ENCODE peak calls at places on chromosomes 2 and 18, in five cellular contexts. One of them, this sample, is unnamed.

GRCh38 chr2:238252766-238253630 is 13.2 kb upstream of the HES6 start:
- DNase-seq in HepG2: no peak
- DNase-seq in HCT116: no peak
- DNase-seq in GM12878: no peak
- DNase-seq in K562: no peak
- DNase-seq in this sample: no peak

GRCh38 chr18:21820035-21820810 is 79.6 kb downstream of the MIB1 start:
- DNase-seq in HepG2: peak
- DNase-seq in GM12878: no peak
- DNase-seq in K562: peak
- DNase-seq in HCT116: peak
- DNase-seq in this sample: no peak

GRCh38 chr2:224142397-224143312 is 103.6 kb upstream of the SERPINE2 start:
- DNase-seq in K562: no peak
- DNase-seq in GM12878: no peak
- DNase-seq in HCT116: no peak
- DNase-seq in HepG2: no peak
- DNase-seq in this sample: no peak

GRCh38 chr2:210671065-210671464 is 114.7 kb downstream of the CPS1 start:
- DNase-seq in K562: no peak
- DNase-seq in HepG2: no peak
- DNase-seq in GM12878: no peak
- DNase-seq in HCT116: no peak
- DNase-seq in this sample: no peak

GRCh38 chr2:101808006-101808562 is 110.6 kb downstream of the MAP4K4 start:
- DNase-seq in HCT116: no peak
- DNase-seq in HepG2: no peak
- DNase-seq in GM12878: no peak
- DNase-seq in K562: no peak
- DNase-seq in this sample: no peak

GRCh38 chr2:64988420-64989125 is 626 bp upstream of the SLC1A4 start:
- DNase-seq in GM12878: no peak
- DNase-seq in HepG2: peak
- DNase-seq in HCT116: peak
- DNase-seq in K562: peak
- DNase-seq in this sample: no peak

GRCh38 chr2:15633971-15634346 is 42.3 kb downstream of the DDX1 start:
- DNase-seq in HepG2: no peak
- DNase-seq in K562: no peak
- DNase-seq in HCT116: no peak
- DNase-seq in GM12878: no peak
- DNase-seq in this sample: no peak

GRCh38 chr2:227717687-227718567 is at the start of gene SLC19A3:
- DNase-seq in HCT116: no peak
- DNase-seq in GM12878: no peak
- DNase-seq in HepG2: peak
- DNase-seq in K562: peak
- DNase-seq in this sample: peak

GRCh38 chr18:10012526-10012925 is 98.7 kb downstream of the VAPA start:
- DNase-seq in HCT116: no peak
- DNase-seq in K562: no peak
- DNase-seq in GM12878: no peak
- DNase-seq in HepG2: no peak
- DNase-seq in this sample: no peak

GRCh38 chr2:210617732-210618330 is 61.4 kb downstream of the CPS1 start:
- DNase-seq in HCT116: peak
- DNase-seq in K562: peak
- DNase-seq in GM12878: no peak
- DNase-seq in HepG2: peak
- DNase-seq in this sample: no peak

GRCh38 chr2:43207553-43208300 is 18.7 kb downstream of the ZFP36L2 start:
- DNase-seq in K562: no peak
- DNase-seq in GM12878: no peak
- DNase-seq in HepG2: no peak
- DNase-seq in HCT116: no peak
- DNase-seq in this sample: no peak

GRCh38 chr2:174524525-174524924 is 37.7 kb upstream of the GPR155 start:
- DNase-seq in GM12878: no peak
- DNase-seq in K562: no peak
- DNase-seq in HCT116: no peak
- DNase-seq in HepG2: no peak
- DNase-seq in this sample: no peak

GRCh38 chr2:205706769-205707375 is 24.6 kb downstream of the NRP2 start:
- DNase-seq in HepG2: no peak
- DNase-seq in K562: no peak
- DNase-seq in GM12878: peak
- DNase-seq in HCT116: no peak
- DNase-seq in this sample: no peak

GRCh38 chr2:205703471-205703870 is 21.2 kb downstream of the NRP2 start:
- DNase-seq in HepG2: no peak
- DNase-seq in K562: no peak
- DNase-seq in HCT116: no peak
- DNase-seq in GM12878: no peak
- DNase-seq in this sample: no peak

GRCh38 chr2:205705511-205706397 is 23.5 kb downstream of the NRP2 start:
- DNase-seq in HCT116: no peak
- DNase-seq in GM12878: no peak
- DNase-seq in K562: no peak
- DNase-seq in HepG2: no peak
- DNase-seq in this sample: no peak

GRCh38 chr2:205702576-205702975 is 20.3 kb downstream of the NRP2 start:
- DNase-seq in HepG2: peak
- DNase-seq in K562: no peak
- DNase-seq in HCT116: no peak
- DNase-seq in GM12878: no peak
- DNase-seq in this sample: no peak

DNA sequence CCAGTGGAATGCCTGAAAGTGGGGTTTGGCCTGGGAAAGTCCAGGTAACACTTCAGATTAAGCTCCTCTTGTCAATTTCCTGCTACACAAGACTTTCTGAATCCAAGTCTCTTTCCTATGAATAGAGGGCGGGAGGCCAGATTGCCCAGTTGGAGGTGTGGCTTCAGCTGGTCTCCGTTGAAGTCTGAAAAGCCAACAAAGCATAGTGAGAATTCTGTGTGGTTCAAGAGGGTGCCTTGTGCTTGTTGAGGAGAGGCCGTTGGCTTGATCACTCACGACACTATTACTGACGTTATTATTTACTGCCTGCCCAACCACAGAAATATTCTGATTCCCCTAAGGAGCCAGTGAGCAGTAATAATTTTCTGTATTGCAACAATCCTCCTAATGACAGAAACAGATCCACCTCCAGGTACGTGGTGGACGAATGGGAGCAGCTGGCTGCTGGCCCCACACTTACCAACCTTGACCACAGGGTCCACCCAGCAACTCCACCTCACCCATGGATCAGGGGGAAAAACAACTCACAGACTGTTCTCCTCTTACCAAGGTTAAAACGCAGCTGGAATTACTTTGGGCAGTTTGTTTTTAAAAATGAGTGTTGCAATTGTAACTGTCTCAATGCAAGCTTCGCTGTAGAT is 21.9 kb downstream of the NRP2 start:
- DNase-seq in HCT116: no peak
- DNase-seq in HepG2: peak
- DNase-seq in K562: no peak
- DNase-seq in GM12878: no peak
- DNase-seq in this sample: no peak
- TF ChIP-seq SRF in HCT116: no peak
- TF ChIP-seq SRF in HepG2: no peak
- TF ChIP-seq SRF in K562: no peak
- TF ChIP-seq SRF in GM12878: no peak
- TF ChIP-seq SRF in this sample: no peak

GRCh38 chr2:144785253-144785652 is 265.3 kb upstream of the ZEB2 start:
- DNase-seq in K562: no peak
- DNase-seq in HepG2: no peak
- DNase-seq in HCT116: no peak
- DNase-seq in GM12878: no peak
- DNase-seq in this sample: no peak

GRCh38 chr2:144776766-144777165 is 256.8 kb upstream of the ZEB2 start:
- DNase-seq in HepG2: no peak
- DNase-seq in HCT116: no peak
- DNase-seq in GM12878: no peak
- DNase-seq in K562: no peak
- DNase-seq in this sample: no peak

DNA sequence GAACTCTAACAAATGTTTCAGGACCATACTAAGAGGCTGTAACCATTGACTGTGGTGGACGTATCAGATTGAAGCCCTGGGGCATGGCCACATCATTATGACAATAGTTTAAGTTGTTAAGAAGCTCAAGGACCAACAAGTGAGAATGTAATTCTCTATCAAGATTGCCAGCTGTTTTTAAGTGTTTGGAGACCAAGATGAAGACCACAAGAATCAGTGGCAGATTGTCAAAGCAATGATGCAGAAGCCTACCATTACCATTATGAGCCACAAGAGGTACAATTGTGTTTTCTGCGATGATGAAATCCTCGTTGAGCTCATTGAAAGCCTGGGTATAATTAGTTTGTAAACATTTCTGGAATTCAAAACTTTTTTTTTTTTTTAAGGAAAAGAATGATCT is 261.1 kb upstream of the ZEB2 start:
- DNase-seq in GM12878: no peak
- DNase-seq in HepG2: no peak
- DNase-seq in HCT116: no peak
- DNase-seq in K562: peak
- DNase-seq in this sample: no peak
- TF ChIP-seq SRF in GM12878: no peak
- TF ChIP-seq SRF in HepG2: no peak
- TF ChIP-seq SRF in HCT116: no peak
- TF ChIP-seq SRF in K562: no peak
- TF ChIP-seq SRF in this sample: no peak

GRCh38 chr18:46260016-46260878 is 156.1 kb downstream of the HAUS1 start:
- DNase-seq in K562: no peak
- DNase-seq in HCT116: no peak
- DNase-seq in HepG2: no peak
- DNase-seq in GM12878: no peak
- DNase-seq in this sample: no peak
- TF ChIP-seq SRF in K562: no peak
- TF ChIP-seq SRF in HCT116: no peak
- TF ChIP-seq SRF in HepG2: no peak
- TF ChIP-seq SRF in GM12878: no peak
- TF ChIP-seq SRF in this sample: no peak

DNA sequence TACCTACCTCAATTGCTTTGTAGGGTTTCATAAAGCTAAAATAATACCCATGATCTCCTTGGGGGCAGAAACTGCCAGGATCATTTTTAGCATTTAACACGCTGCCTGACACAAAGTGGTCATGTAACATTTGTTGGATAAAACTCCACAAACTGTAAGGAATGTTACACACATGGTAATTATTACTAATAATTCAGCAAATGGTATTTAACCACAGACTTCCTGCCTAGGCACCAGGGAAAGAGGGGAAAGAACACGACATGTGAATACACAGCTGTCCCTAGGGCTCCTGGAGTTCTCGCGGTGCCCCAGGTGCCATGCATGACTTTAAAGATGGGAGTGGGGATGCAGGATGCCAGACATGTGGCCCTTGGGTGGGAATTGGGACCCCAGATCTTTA is 43.5 kb downstream of the ASAP2 start:
- DNase-seq in GM12878: no peak
- DNase-seq in HepG2: no peak
- DNase-seq in K562: no peak
- DNase-seq in HCT116: no peak
- DNase-seq in this sample: no peak
- TF ChIP-seq SRF in GM12878: no peak
- TF ChIP-seq SRF in HepG2: no peak
- TF ChIP-seq SRF in K562: no peak
- TF ChIP-seq SRF in HCT116: no peak
- TF ChIP-seq SRF in this sample: no peak

DNA sequence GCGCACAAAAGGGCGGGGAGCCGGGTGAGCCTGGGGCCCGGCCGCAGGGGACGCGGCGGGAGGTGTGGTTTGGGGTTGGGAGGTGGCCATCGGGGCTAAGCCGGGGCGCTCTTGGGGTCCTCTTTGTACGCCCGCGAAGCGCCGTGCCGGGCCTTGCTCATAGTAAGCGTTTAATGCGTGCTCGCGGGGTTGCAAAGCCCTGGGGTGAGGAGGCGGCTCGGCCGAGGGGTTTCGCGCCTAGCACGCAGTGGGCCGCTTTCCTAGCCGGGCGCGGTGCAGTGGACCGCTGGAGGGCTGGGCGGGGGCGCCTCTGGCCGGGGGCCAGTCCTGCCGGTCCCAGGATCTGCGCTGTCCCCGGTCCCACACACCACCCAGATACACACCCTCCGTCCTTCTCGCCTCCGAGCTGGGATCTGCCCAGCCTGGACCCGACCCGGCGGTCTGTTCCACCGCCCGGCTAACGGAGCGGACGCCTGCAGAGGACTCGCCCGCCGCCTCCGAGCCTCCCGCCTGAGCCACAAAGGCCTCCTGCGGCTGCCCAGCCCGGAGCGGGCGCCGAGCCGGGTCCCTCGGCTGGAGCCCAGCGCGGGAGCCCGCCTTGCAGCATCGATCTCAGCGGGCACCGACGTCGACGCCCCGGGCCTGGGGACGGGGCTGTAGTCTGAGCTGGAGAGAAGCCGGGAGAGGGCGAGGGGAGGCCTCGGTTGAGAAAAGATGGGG is 564 bp downstream of the DPYSL5 start:
- DNase-seq in K562: peak
- DNase-seq in HCT116: no peak
- DNase-seq in GM12878: no peak
- DNase-seq in HepG2: no peak
- DNase-seq in this sample: peak
- TF ChIP-seq SRF in K562: no peak
- TF ChIP-seq SRF in HCT116: no peak
- TF ChIP-seq SRF in GM12878: no peak
- TF ChIP-seq SRF in HepG2: no peak
- TF ChIP-seq SRF in this sample: no peak

GRCh38 chr2:165796129-165796528 is 2.1 kb upstream of the GALNT3 start:
- DNase-seq in HCT116: no peak
- DNase-seq in K562: no peak
- DNase-seq in GM12878: no peak
- DNase-seq in HepG2: no peak
- DNase-seq in this sample: no peak

GRCh38 chr2:165793161-165793778 is 777 bp downstream of the GALNT3 start:
- DNase-seq in K562: no peak
- DNase-seq in HCT116: peak
- DNase-seq in HepG2: no peak
- DNase-seq in GM12878: no peak
- DNase-seq in this sample: no peak

GRCh38 chr2:165795011-165795410 is 964 bp upstream of the GALNT3 start:
- DNase-seq in HepG2: no peak
- DNase-seq in HCT116: no peak
- DNase-seq in GM12878: no peak
- DNase-seq in K562: no peak
- DNase-seq in this sample: no peak

GRCh38 chr2:165793779-165794519 is at the start of gene GALNT3:
- DNase-seq in HCT116: peak
- DNase-seq in K562: no peak
- DNase-seq in HepG2: no peak
- DNase-seq in GM12878: no peak
- DNase-seq in this sample: peak

GRCh38 chr2:165794520-165794882 is 454 bp upstream of the GALNT3 start:
- DNase-seq in GM12878: peak
- DNase-seq in K562: no peak
- DNase-seq in HepG2: no peak
- DNase-seq in HCT116: peak
- DNase-seq in this sample: no peak
- TF ChIP-seq SRF in GM12878: no peak
- TF ChIP-seq SRF in K562: no peak
- TF ChIP-seq SRF in HepG2: no peak
- TF ChIP-seq SRF in HCT116: no peak
- TF ChIP-seq SRF in this sample: no peak

GRCh38 chr18:74633652-74634352 is 36.1 kb downstream of the ZNF407 start:
- DNase-seq in K562: no peak
- DNase-seq in HepG2: no peak
- DNase-seq in HCT116: no peak
- DNase-seq in GM12878: no peak
- DNase-seq in this sample: no peak
- TF ChIP-seq SRF in K562: no peak
- TF ChIP-seq SRF in HepG2: no peak
- TF ChIP-seq SRF in HCT116: no peak
- TF ChIP-seq SRF in GM12878: no peak
- TF ChIP-seq SRF in this sample: no peak